ENCODE peak calls at places on chromosomes 16 and 17, in five cellular contexts. X is GM12892, L is heart left ventricle, J is HCT116, O is upper lobe of left lung. A is an unnamed sample.

GRCh38 chr17:55722742-55723487 is at the start of gene TMEM100:
- DNase-seq in X (no peak), L (peak), J (no peak), O (no peak), A (peak)

GRCh38 chr17:524570-524969 is 172.0 kb upstream of the RPH3AL start:
- DNase-seq in X (no peak), L (no peak), J (no peak), O (no peak), A (no peak)

GRCh38 chr17:1108810-1109605 is 70.8 kb downstream of the ABR start:
- DNase-seq in X (peak), L (peak), J (no peak), O (peak), A (no peak)

GRCh38 chr16:28274676-28275075 is 17.6 kb upstream of the SBK1 start:
- DNase-seq in X (no peak), L (no peak), J (no peak), O (no peak), A (no peak)

GRCh38 chr16:2969545-2970521 is 685 bp downstream of the PAQR4 start:
- DNase-seq in X (peak), L (peak), J (no peak), O (peak), A (no peak)

GRCh38 chr17:1026599-1026975 is 29.7 kb downstream of the TIMM22 start:
- DNase-seq in X (no peak), L (no peak), J (no peak), O (peak), A (no peak)

GRCh38 chr16:71626018-71626857 is at the start of gene MARVELD3:
- DNase-seq in X (peak), L (no peak), J (peak), O (peak), A (peak)

GRCh38 chr17:42438600-42439567 is 15.8 kb upstream of the CAVIN1 start:
- DNase-seq in X (no peak), L (no peak), J (no peak), O (no peak), A (peak)

GRCh38 chr16:30649725-30650368 is 913 bp upstream of the PRR14 start:
- DNase-seq in X (no peak), L (no peak), J (no peak), O (peak), A (peak)

GRCh38 chr17:21275047-21275578 is 9.4 kb upstream of the MAP2K3 start:
- DNase-seq in X (no peak), L (no peak), J (no peak), O (no peak), A (peak)

GRCh38 chr17:77420804-77421634 is 280.2 kb downstream of the SEC14L1 start:
- DNase-seq in X (no peak), L (peak), J (no peak), O (no peak), A (no peak)

GRCh38 chr16:51818342-51818944 is 667.4 kb upstream of the SALL1 start:
- DNase-seq in X (no peak), L (no peak), J (no peak), O (no peak), A (no peak)

GRCh38 chr16:85151603-85152413 is 39.5 kb upstream of the CIBAR2 start:
- DNase-seq in X (peak), L (peak), J (no peak), O (no peak), A (peak)

GRCh38 chr17:42347198-42347597 is 41.0 kb downstream of the STAT3 start:
- DNase-seq in X (no peak), L (peak), J (peak), O (no peak), A (no peak)

GRCh38 chr16:80804061-80804450 is 342 bp downstream of the CDYL2 start:
- DNase-seq in X (peak), L (no peak), J (no peak), O (peak), A (no peak)

GRCh38 chr16:80804451-80805383 is at the start of gene CDYL2:
- DNase-seq in X (peak), L (peak), J (no peak), O (peak), A (peak)

GRCh38 chr16:80802902-80803301 is 1.5 kb downstream of the CDYL2 start:
- DNase-seq in X (no peak), L (no peak), J (no peak), O (no peak), A (no peak)

GRCh38 chr16:80803341-80804060 is 897 bp downstream of the CDYL2 start:
- DNase-seq in X (peak), L (peak), J (no peak), O (peak), A (peak)

DNA sequence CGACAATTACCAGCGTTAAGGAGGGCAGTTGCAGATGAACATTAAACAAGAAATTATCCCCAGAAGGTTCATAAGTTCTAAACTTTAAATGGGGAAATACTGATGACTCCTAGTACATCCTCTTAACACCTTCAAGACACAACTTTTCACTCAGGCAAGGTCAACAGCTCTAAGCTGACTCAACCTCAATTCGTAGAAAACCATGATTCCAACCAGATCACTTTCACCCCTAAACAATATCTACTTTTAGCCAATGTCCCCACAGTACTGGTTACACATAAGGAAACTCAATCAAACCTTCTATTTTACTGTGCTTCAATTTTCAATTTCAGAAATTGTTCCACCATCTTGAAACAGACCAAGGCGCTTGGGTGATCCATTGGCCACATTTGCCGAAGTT is 2.3 kb downstream of the CDYL2 start:
- DNase-seq in X (no peak), L (no peak), J (no peak), O (no peak), A (no peak)
- TF ChIP-seq POLR2A in X (no peak), L (no peak), J (no peak), O (no peak), A (no peak)

DNA sequence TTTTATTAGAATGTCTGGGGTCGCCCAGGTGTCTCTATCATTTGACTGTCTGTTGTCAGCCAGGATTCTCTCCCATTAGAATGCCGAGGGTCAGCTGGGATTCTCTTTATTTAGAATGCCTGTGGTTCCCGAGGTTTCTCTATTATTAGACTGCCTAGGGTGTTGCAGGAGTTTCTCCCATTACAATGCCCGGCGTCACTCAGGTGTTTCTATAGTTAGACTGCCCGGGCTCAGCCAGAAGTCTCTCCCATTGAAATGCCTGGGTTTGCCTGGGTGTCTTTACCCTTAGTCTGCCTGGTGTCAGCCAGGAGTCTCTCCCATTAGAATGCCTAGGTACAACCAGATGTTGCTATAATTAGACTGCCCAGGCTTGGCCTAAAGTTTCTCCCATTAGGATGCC is 2252.0 kb downstream of the TP53TG3F start:
- DNase-seq in X (no peak), L (no peak), J (no peak), O (no peak), A (peak)
- TF ChIP-seq POLR2A in X (no peak), L (no peak), J (no peak), O (no peak), A (no peak)

GRCh38 chr16:75110637-75111513 is 5.7 kb downstream of the LDHD start:
- DNase-seq in X (peak), L (peak), J (peak), O (peak), A (peak)

GRCh38 chr16:75107505-75107904 is 9.1 kb downstream of the LDHD start:
- DNase-seq in X (no peak), L (no peak), J (no peak), O (peak), A (peak)

GRCh38 chr16:75109732-75110243 is 6.8 kb downstream of the LDHD start:
- DNase-seq in X (no peak), L (peak), J (no peak), O (peak), A (peak)

GRCh38 chr16:75106351-75107274 is 10.0 kb downstream of the LDHD start:
- DNase-seq in X (no peak), L (no peak), J (no peak), O (no peak), A (peak)

GRCh38 chr16:75108792-75109731 is 7.5 kb downstream of the LDHD start:
- DNase-seq in X (no peak), L (peak), J (peak), O (peak), A (peak)
- TF ChIP-seq POLR2A in X (no peak), L (no peak), J (no peak), O (no peak), A (no peak)

GRCh38 chr17:3679186-3680126 is 10.8 kb downstream of the EMC6 start:
- DNase-seq in X (no peak), L (no peak), J (no peak), O (peak), A (no peak)

GRCh38 chr17:3681565-3681964 is 13.0 kb downstream of the EMC6 start:
- DNase-seq in X (no peak), L (no peak), J (no peak), O (peak), A (no peak)

GRCh38 chr17:3681057-3681456 is 12.4 kb downstream of the EMC6 start:
- DNase-seq in X (no peak), L (no peak), J (no peak), O (no peak), A (no peak)

GRCh38 chr17:3683054-3683511 is 12.9 kb downstream of the P2RX5 start:
- DNase-seq in X (peak), L (no peak), J (peak), O (no peak), A (no peak)

GRCh38 chr17:3682033-3682432 is 13.4 kb downstream of the EMC6 start:
- DNase-seq in X (no peak), L (no peak), J (no peak), O (peak), A (no peak)
- TF ChIP-seq POLR2A in X (no peak), L (no peak), J (no peak), O (no peak), A (no peak)

GRCh38 chr17:17051791-17052461 is 9.7 kb downstream of the MPRIP start:
- DNase-seq in X (no peak), L (peak), J (no peak), O (no peak), A (peak)
- TF ChIP-seq POLR2A in X (no peak), L (no peak), J (no peak), O (no peak), A (no peak)

DNA sequence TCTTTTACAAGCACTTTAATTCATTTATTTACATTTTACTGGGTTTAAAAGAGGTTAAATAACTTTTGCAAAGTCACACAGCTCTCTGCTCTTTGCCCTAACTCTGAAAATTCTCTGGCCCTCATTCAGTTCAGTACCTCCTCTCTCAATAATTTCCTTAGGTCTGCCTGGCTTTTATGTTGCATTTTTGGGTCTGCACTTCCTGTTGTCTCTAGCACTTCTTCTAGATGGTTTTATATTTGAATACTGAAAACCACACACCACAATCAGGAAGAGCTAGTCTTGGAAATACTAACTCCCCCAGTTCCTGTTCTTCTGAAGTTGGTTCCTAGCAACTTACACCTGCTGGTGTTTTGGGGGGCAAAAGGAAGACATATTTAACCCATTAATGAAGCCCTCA is 577.9 kb downstream of the HS3ST4 start:
- DNase-seq in X (no peak), L (no peak), J (no peak), O (no peak), A (no peak)
- TF ChIP-seq POLR2A in X (no peak), L (no peak), J (no peak), O (no peak), A (no peak)

GRCh38 chr17:80101946-80102706 is 745 bp downstream of the GAA start:
- DNase-seq in X (no peak), L (no peak), J (no peak), O (no peak), A (peak)

GRCh38 chr17:80100035-80100323 is 1.4 kb upstream of the GAA start:
- DNase-seq in X (no peak), L (no peak), J (no peak), O (no peak), A (no peak)

GRCh38 chr17:80099291-80100034 is 1.9 kb upstream of the GAA start:
- DNase-seq in X (no peak), L (no peak), J (no peak), O (no peak), A (no peak)

GRCh38 chr17:80103061-80103481 is 1.7 kb downstream of the GAA start:
- DNase-seq in X (no peak), L (no peak), J (no peak), O (no peak), A (no peak)

GRCh38 chr17:80101160-80101945 is at the start of gene GAA:
- DNase-seq in X (peak), L (peak), J (peak), O (peak), A (peak)
- TF ChIP-seq POLR2A in X (peak), L (no peak), J (peak), O (peak), A (no peak)

A was measured in suprapubic skin.